ENCODE peak calls at places on chromosomes 16 and 17, in four cellular contexts. N is NCI-H1105 treated with DMSO at 0.1 percent for 48 hours, S is frontal cortex, W is cardiac septum. M is an unnamed sample.

GRCh38 chr17:65638221-65638940 is 76.9 kb upstream of the AXIN2 start:
- DNase-seq in N (peak), S (no peak), W (no peak), M (no peak)

GRCh38 chr17:9299695-9300094 is 275.9 kb downstream of the STX8 start:
- DNase-seq in N (no peak), S (no peak), W (no peak), M (no peak)

GRCh38 chr16:14211856-14212543 is 140.9 kb downstream of the MRTFB start:
- DNase-seq in N (no peak), S (no peak), W (no peak), M (no peak)

GRCh38 chr17:82287849-82288601 is 14.5 kb upstream of the CSNK1D start:
- DNase-seq in N (peak), S (no peak), W (no peak), M (no peak)

GRCh38 chr17:5943232-5943631 is 126.9 kb upstream of the WSCD1 start:
- DNase-seq in N (no peak), S (no peak), W (no peak), M (no peak)

GRCh38 chr17:45775576-45776011 is 8.5 kb upstream of the CRHR1 start:
- DNase-seq in N (peak), S (no peak), W (no peak), M (no peak)

GRCh38 chr16:86575754-86576557 is 2.4 kb upstream of the FOXL1 start:
- DNase-seq in N (peak), S (no peak), W (peak), M (peak)

GRCh38 chr17:78979780-78980623 is at the start of gene LGALS3BP:
- DNase-seq in N (peak), S (peak), W (peak), M (peak)

GRCh38 chr17:64457156-64457555 is 8.2 kb downstream of the MILR1 start:
- DNase-seq in N (no peak), S (no peak), W (no peak), M (no peak)

GRCh38 chr16:1782408-1783247 is at the start of the genes NUBP2 and SPSB3:
- DNase-seq in N (peak), S (peak), W (peak), M (peak)

GRCh38 chr17:82273327-82274133 is at the start of gene CSNK1D:
- DNase-seq in N (peak), S (peak), W (peak), M (peak)